ENCODE peak calls at places on chromosomes 3 and 15, in seven cellular contexts. R, C, J, M, Q, W and X are unnamed samples.

GRCh38 chr3:183907911-183908331 is 23.2 kb upstream of the PARL start:
- DNase-seq in R (no peak), C (no peak), J (no peak), M (no peak), Q (no peak), W (no peak), X (no peak)

GRCh38 chr3:13414040-13414729 is 5.9 kb downstream of the NUP210 start:
- DNase-seq in R (no peak), C (no peak), J (no peak), M (no peak), Q (peak; percentile 29), W (no peak), X (no peak)

GRCh38 chr3:138051946-138052802 is 42.2 kb downstream of the CLDN18 start:
- DNase-seq in R (peak; percentile 62), C (no peak), J (peak; percentile 30), M (peak; percentile 69), Q (peak; percentile 47), W (peak; percentile 49), X (peak; percentile 62)

GRCh38 chr3:177932750-177933660 is 603.2 kb upstream of the KCNMB2 start:
- DNase-seq in R (peak; percentile 6), C (no peak), J (no peak), M (no peak), Q (peak; percentile 14), W (no peak), X (no peak)

GRCh38 chr3:138197058-138197457 is 10.0 kb downstream of the ARMC8 start:
- DNase-seq in R (peak; percentile 50), C (no peak), J (no peak), M (peak; percentile 55), Q (peak; percentile 7), W (peak; percentile 51), X (peak; percentile 52)

GRCh38 chr3:172404237-172404962 is 43.9 kb downstream of the GHSR start:
- DNase-seq in R (no peak), C (no peak), J (no peak), M (no peak), Q (no peak), W (no peak), X (no peak)

GRCh38 chr15:34755419-34755773 is 598 bp upstream of the GJD2 start:
- DNase-seq in R (no peak), C (no peak), J (no peak), M (no peak), Q (no peak), W (no peak), X (no peak)

GRCh38 chr3:24123596-24123995 is 178.5 kb downstream of the NR1D2 start:
- DNase-seq in R (peak; percentile 6), C (no peak), J (no peak), M (peak; percentile 19), Q (peak; percentile 16), W (peak; percentile 22), X (no peak)

GRCh38 chr3:50388021-50388719 is 28.8 kb upstream of the TMEM115 start:
- DNase-seq in R (no peak), C (no peak), J (no peak), M (peak; percentile 40), Q (no peak), W (peak; percentile 10), X (peak; percentile 67)

GRCh38 chr15:48447058-48447457 is 115.8 kb downstream of the DUT start:
- DNase-seq in R (no peak), C (no peak), J (no peak), M (no peak), Q (no peak), W (no peak), X (no peak)

GRCh38 chr3:106261915-106262683 is 393.3 kb upstream of the CBLB start:
- DNase-seq in R (peak; percentile 85), C (no peak), J (no peak), M (no peak), Q (peak; percentile 7), W (peak; percentile 87), X (no peak)

GRCh38 chr15:31353931-31354330 is 27.3 kb downstream of the KLF13 start:
- DNase-seq in R (no peak), C (no peak), J (no peak), M (no peak), Q (no peak), W (peak; percentile 27), X (no peak)

GRCh38 chr3:141129049-141130038 is 78.2 kb downstream of the SPSB4 start:
- DNase-seq in R (no peak), C (no peak), J (no peak), M (no peak), Q (no peak), W (no peak), X (no peak)

GRCh38 chr3:14518432-14518802 is 21.7 kb downstream of the GRIP2 start:
- DNase-seq in R (no peak), C (no peak), J (no peak), M (no peak), Q (no peak), W (no peak), X (peak; percentile 12)

GRCh38 chr15:68574629-68575028 is 4.2 kb upstream of the CORO2B start:
- DNase-seq in R (no peak), C (no peak), J (no peak), M (no peak), Q (no peak), W (no peak), X (no peak)

GRCh38 chr3:132535575-132536441 is 61.3 kb upstream of the ACKR4 start:
- DNase-seq in R (peak; percentile 90), C (peak; percentile 17), J (peak; percentile 54), M (peak; percentile 86), Q (peak; percentile 54), W (peak; percentile 83), X (peak; percentile 67)

GRCh38 chr3:13178107-13178506 is 104.9 kb upstream of the IQSEC1 start:
- DNase-seq in R (no peak), C (no peak), J (no peak), M (no peak), Q (no peak), W (no peak), X (no peak)

GRCh38 chr3:66593978-66594377 is 93.2 kb upstream of the LRIG1 start:
- DNase-seq in R (peak; percentile 99), C (no peak), J (no peak), M (peak; percentile 7), Q (no peak), W (peak; percentile 82), X (no peak)

GRCh38 chr15:67720556-67721175 is 104.6 kb upstream of the SKOR1 start:
- DNase-seq in R (no peak), C (no peak), J (no peak), M (no peak), Q (no peak), W (no peak), X (no peak)

GRCh38 chr3:69197455-69197854 is 75.1 kb upstream of the LMOD3 start:
- DNase-seq in R (no peak), C (no peak), J (no peak), M (peak; percentile 25), Q (peak; percentile 37), W (no peak), X (no peak)

GRCh38 chr15:40344631-40345120 is 3.9 kb upstream of the CCDC9B start:
- DNase-seq in R (peak; percentile 69), C (no peak), J (no peak), M (peak; percentile 60), Q (no peak), W (peak; percentile 75), X (peak; percentile 77)

GRCh38 chr3:113638910-113639309 is 57.5 kb downstream of the USF3 start:
- DNase-seq in R (no peak), C (no peak), J (no peak), M (no peak), Q (no peak), W (no peak), X (no peak)

GRCh38 chr3:55436644-55437043 is 50.5 kb downstream of the WNT5A start:
- DNase-seq in R (no peak), C (no peak), J (no peak), M (no peak), Q (no peak), W (no peak), X (no peak)

GRCh38 chr3:55431041-55431440 is 56.1 kb downstream of the WNT5A start:
- DNase-seq in R (no peak), C (no peak), J (no peak), M (no peak), Q (no peak), W (no peak), X (no peak)

GRCh38 chr3:55439657-55440405 is 47.3 kb downstream of the WNT5A start:
- DNase-seq in R (no peak), C (no peak), J (no peak), M (no peak), Q (no peak), W (no peak), X (no peak)

GRCh38 chr3:55434789-55435188 is 52.3 kb downstream of the WNT5A start:
- DNase-seq in R (peak; percentile 21), C (peak; percentile 17), J (no peak), M (peak; percentile 65), Q (peak; percentile 54), W (no peak), X (peak; percentile 43)

GRCh38 chr3:55435446-55435845 is 51.7 kb downstream of the WNT5A start:
- DNase-seq in R (no peak), C (no peak), J (no peak), M (no peak), Q (no peak), W (no peak), X (no peak)
- H3K4me2 ChIP-seq in R (no peak overlapping the region), C (no peak overlapping the region), J (no peak overlapping the region), M (no peak overlapping the region), Q (no peak overlapping the region), W (no peak overlapping the region), X (no peak overlapping the region)

GRCh38 chr3:25863560-25863959 is 73.7 kb downstream of the OXSM start:
- DNase-seq in R (no peak), C (no peak), J (no peak), M (peak; percentile 31), Q (no peak), W (no peak), X (no peak)

GRCh38 chr3:25856902-25857518 is 67.1 kb downstream of the OXSM start:
- DNase-seq in R (peak; percentile 67), C (no peak), J (no peak), M (peak; percentile 44), Q (no peak), W (peak; percentile 59), X (no peak)

GRCh38 chr3:25863011-25863415 is 73.1 kb downstream of the OXSM start:
- DNase-seq in R (no peak), C (no peak), J (no peak), M (no peak), Q (no peak), W (no peak), X (no peak)

GRCh38 chr3:25861566-25861965 is 71.7 kb downstream of the OXSM start:
- DNase-seq in R (no peak), C (no peak), J (no peak), M (no peak), Q (no peak), W (no peak), X (no peak)
- H4K8ac ChIP-seq in R (no peak overlapping the region), C (no peak overlapping the region), J (no peak overlapping the region), M (no peak overlapping the region), Q (no peak overlapping the region), W (no peak overlapping the region), X (no peak overlapping the region)

DNA sequence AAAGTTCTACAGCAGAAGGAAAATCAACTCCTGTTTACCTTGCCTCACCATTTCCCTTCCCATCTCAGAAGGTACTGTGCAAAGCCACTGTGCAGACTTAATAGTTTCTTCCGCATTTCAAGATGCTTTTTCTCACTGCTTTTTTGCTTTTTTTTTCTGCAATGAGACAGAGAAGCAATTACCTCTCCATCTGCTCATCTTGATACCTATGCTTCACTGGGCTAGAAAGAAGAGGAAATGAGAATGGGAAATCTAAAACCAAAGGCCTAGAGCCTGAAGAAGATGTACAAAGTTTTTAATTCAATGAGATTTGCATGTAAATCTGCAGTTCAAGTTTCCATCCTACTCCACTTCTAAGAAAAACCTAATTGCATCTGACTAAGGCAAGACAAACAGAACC is 238.1 kb upstream of the SETMAR start:
- DNase-seq in R (no peak), C (no peak), J (no peak), M (no peak), Q (no peak), W (no peak), X (no peak)
- H3K4me2 ChIP-seq in R (no peak overlapping the region), C (no peak overlapping the region), J (no peak overlapping the region), M (no peak overlapping the region), Q (no peak overlapping the region), W (no peak overlapping the region), X (no peak overlapping the region)

GRCh38 chr15:81282911-81283310 is 41.0 kb downstream of the STARD5 start:
- DNase-seq in R (no peak), C (no peak), J (no peak), M (no peak), Q (no peak), W (no peak), X (no peak)
- H4K8ac ChIP-seq in R (no peak overlapping the region), C (no peak overlapping the region), J (no peak overlapping the region), M (no peak overlapping the region), Q (no peak overlapping the region), W (no peak overlapping the region), X (no peak overlapping the region)